ENCODE peak calls at places on chromosomes 4 and X, in seven cellular contexts. Y is CD4-positive, CD25-positive, alpha-beta regulatory T cell; P is adipocyte; R is naive thymus-derived CD4-positive, alpha-beta T cell; B is astrocyte; E is cardiac muscle cell; A is heart right ventricle. W is an unnamed sample. For H3K4me1, the result is how much of the 10 kb centered on the place peaks cover.

GRCh38 chr4:118683513-118683912 is 1.7 kb upstream of the METTL14 start:
- DNase-seq in P (no peak), R (no peak), Y (no peak), E (peak), B (no peak), A (no peak), W (no peak)

GRCh38 chrX:136714626-136715599 is 65.8 kb downstream of the ARHGEF6 start:
- DNase-seq in Y (no peak), E (no peak), R (no peak), B (no peak), A (no peak), P (no peak), W (no peak)

GRCh38 chr4:150976478-150977118 is 38.5 kb downstream of the LRBA start:
- DNase-seq in E (no peak), B (no peak), Y (no peak), R (no peak), P (no peak), A (no peak), W (no peak)

GRCh38 chrX:17597836-17598434 is 139.4 kb upstream of the SCML1 start:
- DNase-seq in Y (no peak), E (peak), R (no peak), B (peak), A (peak), P (peak), W (peak)

GRCh38 chrX:139170526-139171173 is 359.9 kb upstream of the F9 start:
- DNase-seq in Y (no peak), B (no peak), P (no peak), R (no peak), A (no peak), E (no peak), W (no peak)

GRCh38 chrX:8849462-8849861 is 48.3 kb upstream of the FAM9A start:
- DNase-seq in P (no peak), Y (no peak), B (no peak), E (no peak), R (no peak), A (no peak), W (no peak)

GRCh38 chrX:41382699-41383645 is 49.0 kb downstream of the DDX3X start:
- DNase-seq in R (peak), A (no peak), P (peak), Y (peak), E (peak), B (peak), W (no peak)

GRCh38 chrX:149881081-149881711 is at the start of gene MAGEA8:
- DNase-seq in P (no peak), R (no peak), E (no peak), Y (no peak), A (no peak), B (no peak), W (no peak)

GRCh38 chr4:30716671-30717207 is 3.4 kb upstream of the PCDH7 start:
- DNase-seq in R (no peak), Y (no peak), E (peak), A (no peak), P (peak), B (peak), W (no peak)

GRCh38 chrX:38117485-38117884 is 103.2 kb downstream of the SRPX start:
- DNase-seq in E (peak), R (no peak), B (peak), P (no peak), A (no peak), Y (no peak), W (no peak)

GRCh38 chrX:152865232-152865920 is 32.5 kb upstream of the ZNF185 start:
- DNase-seq in R (no peak), A (no peak), Y (no peak), E (no peak), P (no peak), B (no peak), W (peak)

GRCh38 chr4:6969826-6970800 is 60.5 kb downstream of the TBC1D14 start:
- DNase-seq in B (no peak), Y (no peak), A (no peak), P (no peak), R (no peak), E (no peak), W (no peak)

GRCh38 chr4:19832388-19832787 is 419.3 kb upstream of the SLIT2 start:
- DNase-seq in P (no peak), A (no peak), R (no peak), B (peak), Y (no peak), E (no peak), W (no peak)

GRCh38 chr4:76504613-76505465 is 69.8 kb downstream of the SHROOM3 start:
- DNase-seq in A (no peak), R (no peak), P (peak), B (peak), Y (peak), E (peak), W (no peak)

GRCh38 chrX:8913665-8914409 is 112.7 kb upstream of the FAM9A start:
- DNase-seq in Y (no peak), P (peak), E (peak), A (peak), B (peak), R (no peak), W (no peak)

GRCh38 chrX:45063319-45064095 is 137.2 kb downstream of the DIPK2B start:
- DNase-seq in Y (no peak), B (peak), E (no peak), P (no peak), R (no peak), A (no peak), W (peak)

GRCh38 chrX:119477812-119478232 is 9.6 kb downstream of the SLC25A5 start:
- DNase-seq in R (no peak), P (peak), B (peak), A (no peak), E (peak), Y (no peak), W (no peak)

GRCh38 chrX:120727503-120727902 is 97.6 kb upstream of the C1GALT1C1 start:
- DNase-seq in P (no peak), B (no peak), R (no peak), Y (no peak), E (no peak), A (no peak), W (no peak)

GRCh38 chr4:94032754-94033153 is 174.9 kb upstream of the SMARCAD1 start:
- DNase-seq in E (no peak), R (no peak), Y (no peak), B (no peak), A (no peak), P (peak), W (no peak)

GRCh38 chr4:5782829-5783476 is 72.0 kb downstream of the EVC start:
- DNase-seq in E (no peak), R (no peak), P (no peak), Y (no peak), B (no peak), A (no peak), W (no peak)

GRCh38 chrX:25198891-25199290 is 183.1 kb upstream of the ARX start:
- DNase-seq in B (no peak), Y (no peak), P (peak), E (no peak), A (no peak), R (no peak), W (no peak)

GRCh38 chr4:53014368-53014767 is 152.3 kb downstream of the RASL11B start:
- DNase-seq in P (no peak), E (no peak), A (no peak), Y (no peak), R (no peak), B (no peak), W (no peak)

GRCh38 chr4:20319785-20320184 is 68.1 kb downstream of the SLIT2 start:
- DNase-seq in P (no peak), A (no peak), R (no peak), E (no peak), B (no peak), Y (no peak), W (no peak)

GRCh38 chr4:5751918-5752802 is 41.2 kb downstream of the EVC start:
- DNase-seq in Y (no peak), P (peak), A (no peak), E (peak), R (no peak), B (peak), W (no peak)

GRCh38 chr4:42636591-42636990 is 20.3 kb downstream of the ATP8A1 start:
- DNase-seq in B (no peak), Y (no peak), E (no peak), R (no peak), A (no peak), P (no peak), W (no peak)

GRCh38 chr4:42638276-42638675 is 18.6 kb downstream of the ATP8A1 start:
- DNase-seq in E (no peak), B (no peak), P (no peak), A (no peak), R (no peak), Y (no peak), W (no peak)

GRCh38 chr4:42637861-42638260 is 19.0 kb downstream of the ATP8A1 start:
- DNase-seq in B (no peak), A (no peak), E (no peak), P (no peak), R (no peak), Y (no peak), W (no peak)

GRCh38 chr4:42638993-42639392 is 17.9 kb downstream of the ATP8A1 start:
- DNase-seq in P (no peak), R (no peak), Y (no peak), B (no peak), A (no peak), E (no peak), W (no peak)

GRCh38 chr4:42637104-42637503 is 19.8 kb downstream of the ATP8A1 start:
- DNase-seq in E (no peak), A (no peak), P (no peak), Y (no peak), R (no peak), B (no peak), W (no peak)
- H3K4me1 ChIP-seq in E (under half), A (under half), P (under half), Y (under half), R (under half), B (under half), W (half or more)

GRCh38 chr4:185259719-185260118 is 50.3 kb downstream of the SNX25 start:
- DNase-seq in P (no peak), B (no peak), A (no peak), E (no peak), R (no peak), Y (no peak), W (no peak)
- H3K4me1 ChIP-seq in P (under half), B (under half), A (under half), E (under half), R (under half), Y (under half), W (under half)

GRCh38 chr4:8599091-8599460 is 6.5 kb downstream of the CPZ start:
- DNase-seq in R (no peak), P (no peak), E (no peak), Y (no peak), A (no peak), B (no peak), W (no peak)
- H3K4me1 ChIP-seq in R (under half), P (under half), E (under half), Y (under half), A (under half), B (under half), W (under half)

GRCh38 chr4:185837415-185838103 is 25.6 kb upstream of the SORBS2 start:
- DNase-seq in Y (no peak), E (no peak), P (no peak), B (no peak), A (no peak), R (no peak), W (no peak)

GRCh38 chr4:185838514-185839203 is 26.7 kb upstream of the SORBS2 start:
- DNase-seq in E (no peak), P (no peak), R (no peak), Y (no peak), B (no peak), A (no peak), W (no peak)

GRCh38 chr4:185836268-185837084 is 24.5 kb upstream of the SORBS2 start:
- DNase-seq in P (no peak), R (no peak), A (no peak), B (no peak), Y (no peak), E (no peak), W (no peak)

GRCh38 chr4:185839204-185839712 is 27.3 kb upstream of the SORBS2 start:
- DNase-seq in A (peak), E (peak), B (peak), P (peak), R (no peak), Y (no peak), W (peak)

GRCh38 chr4:185838104-185838452 is 26.1 kb upstream of the SORBS2 start:
- DNase-seq in B (no peak), P (no peak), E (no peak), R (no peak), A (no peak), Y (no peak), W (no peak)
- H3K4me1 ChIP-seq in B (under half), P (half or more), E (half or more), R (under half), A (under half), Y (under half), W (under half)

GRCh38 chr4:184382189-184382846 is 92.0 kb downstream of the IRF2 start:
- DNase-seq in P (no peak), R (no peak), A (no peak), B (no peak), E (no peak), Y (no peak), W (no peak)

GRCh38 chr4:184384810-184385557 is 89.4 kb downstream of the IRF2 start:
- DNase-seq in P (peak), E (no peak), B (no peak), A (no peak), R (no peak), Y (no peak), W (no peak)

GRCh38 chr4:184385705-184386141 is 88.6 kb downstream of the IRF2 start:
- DNase-seq in B (no peak), P (no peak), Y (no peak), R (no peak), A (peak), E (no peak), W (no peak)

GRCh38 chr4:184383497-184384055 is 90.8 kb downstream of the IRF2 start:
- DNase-seq in P (peak), B (peak), E (peak), Y (no peak), R (no peak), A (no peak), W (no peak)

GRCh38 chr4:184384056-184384809 is 90.1 kb downstream of the IRF2 start:
- DNase-seq in Y (peak), B (peak), A (no peak), P (peak), R (no peak), E (peak), W (no peak)
- H3K4me1 ChIP-seq in Y (under half), B (under half), A (half or more), P (under half), R (under half), E (under half), W (half or more)

GRCh38 chr4:17811078-17811603 is 362 bp downstream of the NCAPG start:
- DNase-seq in P (peak), Y (no peak), A (peak), E (no peak), R (no peak), B (no peak), W (peak)

GRCh38 chr4:17809667-17810066 is 890 bp downstream of the DCAF16 start:
- DNase-seq in E (no peak), R (peak), P (no peak), A (no peak), Y (peak), B (no peak), W (no peak)

GRCh38 chr4:17810260-17811077 is at the start of the genes DCAF16 and NCAPG:
- DNase-seq in Y (peak), R (peak), B (peak), E (peak), A (peak), P (peak), W (peak)

GRCh38 chr4:17805580-17805979 is 5.0 kb downstream of the DCAF16 start:
- DNase-seq in P (no peak), A (no peak), E (no peak), B (no peak), R (no peak), Y (no peak), W (no peak)

GRCh38 chr4:17807446-17807845 is 3.1 kb downstream of the DCAF16 start:
- DNase-seq in R (no peak), A (no peak), E (peak), B (no peak), Y (no peak), P (peak), W (no peak)
- H3K4me1 ChIP-seq in R (under half), A (under half), E (under half), B (under half), Y (half or more), P (under half), W (under half)

GRCh38 chr4:40214038-40214437 is 17.2 kb downstream of the RHOH start:
- DNase-seq in E (no peak), P (no peak), A (no peak), R (peak), B (no peak), Y (peak), W (no peak)
- H3K4me1 ChIP-seq in E (under half), P (under half), A (under half), R (half or more), B (under half), Y (half or more), W (under half)

GRCh38 chr4:158812133-158812532 is 43.3 kb downstream of the FNIP2 start:
- DNase-seq in B (no peak), P (no peak), Y (no peak), E (no peak), R (no peak), A (no peak), W (no peak)
- H3K4me1 ChIP-seq in B (under half), P (under half), Y (under half), E (half or more), R (under half), A (under half), W (half or more)

DNA sequence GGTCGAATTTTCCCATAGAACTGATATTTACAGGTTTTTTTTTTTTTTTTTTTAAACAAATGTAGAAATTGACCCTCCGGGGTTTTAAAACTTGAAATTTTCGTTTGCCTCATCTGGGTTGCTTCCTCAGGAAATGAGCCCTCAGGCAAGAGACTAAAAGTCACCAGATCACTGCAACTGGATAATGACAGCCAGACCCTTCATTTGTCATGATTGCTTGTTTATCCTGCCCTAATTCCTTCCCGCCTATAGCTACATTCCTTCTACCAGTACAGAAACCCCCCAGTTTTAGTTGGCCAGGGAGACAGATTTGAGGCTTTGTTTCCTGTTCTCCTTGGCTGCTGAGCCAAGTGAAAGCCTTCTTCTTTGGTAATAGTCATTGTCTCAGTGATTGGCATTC is 44.0 kb upstream of the IGFBP7 start:
- DNase-seq in P (peak), A (no peak), B (peak), E (peak), Y (no peak), R (no peak), W (no peak)
- H3K4me1 ChIP-seq in P (under half), A (under half), B (under half), E (under half), Y (under half), R (under half), W (under half)

DNA sequence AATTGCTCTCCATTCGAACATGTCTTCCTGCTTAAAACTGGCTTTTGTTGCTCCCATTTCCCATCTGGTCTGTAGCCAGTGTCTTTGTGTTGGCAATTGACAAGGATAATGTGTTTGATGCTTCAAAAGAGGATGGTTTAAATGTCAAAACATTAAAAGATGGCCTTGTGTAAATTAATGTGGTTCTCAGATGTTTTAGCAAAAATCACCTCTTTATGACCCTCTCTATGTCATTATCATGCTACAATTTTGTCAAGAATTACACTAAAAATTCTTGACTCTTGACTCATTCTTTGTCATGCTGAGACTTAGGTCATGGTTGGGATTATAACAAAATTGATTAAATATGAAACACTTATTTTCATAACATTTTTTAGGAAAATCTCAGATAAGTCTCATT is 47.4 kb downstream of the TMEM131L start:
- DNase-seq in E (peak), Y (no peak), P (peak), B (no peak), A (no peak), R (no peak), W (no peak)
- H3K4me1 ChIP-seq in E (under half), Y (under half), P (under half), B (under half), A (under half), R (under half), W (under half)

W was measured in psoas muscle.